ENCODE peak calls at places on chromosome 20, in six cellular contexts. J is cardiac muscle cell; I is CD4-positive, alpha-beta T cell; T is lower lobe of right lung; X is BJ; A is right atrium auricular region. M is an unnamed sample.

GRCh38 chr20:48686238-48687096 is 141.3 kb downstream of the PREX1 start:
- DNase-seq in I (no peak), T (no peak), X (no peak), A (no peak), J (peak; percentile 86), M (peak; percentile 97)

GRCh38 chr20:38805502-38805957 is at the start of gene PPP1R16B:
- DNase-seq in T (peak; percentile 59), I (peak; percentile 72), X (no peak), A (no peak), J (peak; percentile 23), M (no peak)

GRCh38 chr20:10672579-10673127 is 1.1 kb downstream of the JAG1 start:
- DNase-seq in T (peak; percentile 80), A (peak; percentile 74), J (peak; percentile 73), X (no peak), I (no peak), M (peak; percentile 69)

GRCh38 chr20:48723308-48724264 is 104.2 kb downstream of the PREX1 start:
- DNase-seq in J (peak; percentile 54), I (no peak), A (peak; percentile 64), X (no peak), T (peak; percentile 75), M (no peak)

GRCh38 chr20:49885558-49886332 is 29.6 kb downstream of the SPATA2 start:
- DNase-seq in A (no peak), T (no peak), I (no peak), X (no peak), J (no peak), M (no peak)

GRCh38 chr20:49866051-49866450 is 49.3 kb downstream of the SPATA2 start:
- DNase-seq in T (no peak), A (no peak), I (no peak), X (peak; percentile 84), J (peak; percentile 5), M (no peak)

GRCh38 chr20:33731693-33732165 is at the start of gene ZNF341:
- DNase-seq in I (peak; percentile 87), J (peak; percentile 92), A (peak; percentile 78), X (peak; percentile 9), T (peak; percentile 95), M (peak; percentile 86)

GRCh38 chr20:1119128-1119505 is 715 bp downstream of the PSMF1 start:
- DNase-seq in A (no peak), X (no peak), T (no peak), J (no peak), I (no peak), M (no peak)

GRCh38 chr20:33843854-33844253 is 32.7 kb downstream of the CHMP4B start:
- DNase-seq in I (no peak), A (no peak), T (no peak), X (no peak), J (no peak), M (no peak)

DNA sequence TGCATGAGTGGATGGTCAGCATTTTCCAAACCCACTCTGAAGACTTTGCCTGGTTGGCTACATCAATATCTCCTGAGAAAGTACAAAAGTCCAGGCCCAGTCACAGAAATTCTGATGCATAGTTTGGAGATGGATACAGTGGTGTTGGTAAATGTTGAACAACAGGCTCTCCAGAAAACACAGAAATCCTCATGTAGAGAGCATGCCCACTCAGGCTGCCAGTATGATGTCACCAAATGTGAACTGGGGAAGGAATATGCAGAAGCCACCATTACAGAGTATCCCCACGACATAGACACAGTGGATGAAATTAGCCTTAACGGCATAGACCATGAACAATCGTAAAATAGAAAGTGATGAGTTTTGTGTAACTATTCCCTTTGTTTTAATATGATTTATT is 97.1 kb upstream of the NXT1 start:
- DNase-seq in A (no peak), I (no peak), T (no peak), J (no peak), X (no peak), M (no peak)
- H3K27me3 ChIP-seq in A (no peaks in the 10 kb centered on the region), I (no peaks in the 10 kb centered on the region), T (peaks cover 4% of the 10 kb centered on the region), J (no peaks in the 10 kb centered on the region), X (peaks cover 1% of the 10 kb centered on the region), M (no peaks in the 10 kb centered on the region)

DNA sequence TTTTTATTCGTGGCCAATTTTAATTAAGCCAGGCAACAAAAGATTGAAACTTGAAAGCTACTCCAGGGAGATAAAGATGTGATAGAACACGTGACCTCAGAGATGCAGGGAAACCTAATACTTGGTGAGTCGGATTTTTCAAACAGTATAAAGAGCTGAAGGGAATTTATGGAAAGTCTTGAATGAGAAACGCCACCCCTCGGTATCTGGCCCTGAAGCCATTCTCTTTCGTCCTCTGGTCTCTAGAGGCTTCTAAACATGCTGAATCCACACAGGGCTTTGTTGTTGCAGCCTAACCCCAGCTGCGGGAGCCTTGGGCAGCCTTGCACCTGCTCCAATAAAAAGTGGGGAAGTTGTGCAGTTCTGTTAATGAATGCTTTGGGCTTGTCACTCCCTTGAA is 8.4 kb downstream of the BMP7 start:
- DNase-seq in T (no peak), I (no peak), J (no peak), A (no peak), X (no peak), M (no peak)
- H3K27me3 ChIP-seq in T (peaks cover 50% of the 10 kb centered on the region), I (peaks cover 56% of the 10 kb centered on the region), J (peaks cover 3% of the 10 kb centered on the region), A (no peaks in the 10 kb centered on the region), X (peaks cover 22% of the 10 kb centered on the region), M (no peaks in the 10 kb centered on the region)

DNA sequence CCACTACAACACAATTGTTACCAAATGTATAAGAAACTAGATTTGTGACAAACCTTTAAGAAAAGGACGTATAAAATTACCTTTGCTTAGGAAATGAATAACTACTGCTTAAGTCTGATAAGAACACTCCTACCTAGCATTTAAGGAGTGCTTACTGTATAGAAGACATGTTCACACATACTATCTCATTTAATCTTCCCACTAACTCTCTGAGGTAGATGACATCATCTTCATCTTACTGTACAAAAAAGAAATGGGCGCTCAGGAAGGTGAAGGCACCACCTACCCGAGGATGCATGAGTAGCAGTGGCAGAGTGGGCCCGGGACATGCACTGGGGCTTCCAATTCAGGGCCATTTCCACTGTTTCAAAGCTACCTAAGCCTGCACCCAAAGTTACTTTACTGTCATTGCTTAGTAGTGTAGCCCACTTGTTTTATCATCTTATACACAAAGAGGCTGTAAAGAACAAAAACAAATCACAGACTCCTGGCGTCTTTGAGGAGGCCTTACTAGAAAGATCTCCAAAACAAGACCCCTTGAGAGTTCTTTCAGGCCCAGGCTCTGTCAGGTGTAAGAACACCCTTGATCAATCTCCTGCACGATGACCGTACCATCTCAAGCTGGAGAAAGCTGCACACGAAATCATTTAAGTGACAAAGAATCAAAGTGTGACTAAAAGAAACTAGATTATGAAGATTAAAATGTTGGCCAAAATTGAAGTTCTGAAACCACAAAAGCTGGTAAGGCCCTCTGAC is 128.0 kb downstream of the INSM1 start:
- DNase-seq in X (no peak), A (no peak), T (no peak), I (no peak), J (no peak), M (no peak)
- H3K27me3 ChIP-seq in X (no peaks in the 10 kb centered on the region), A (no peaks in the 10 kb centered on the region), T (no peaks in the 10 kb centered on the region), I (no peaks in the 10 kb centered on the region), J (no peaks in the 10 kb centered on the region), M (no peaks in the 10 kb centered on the region)

DNA sequence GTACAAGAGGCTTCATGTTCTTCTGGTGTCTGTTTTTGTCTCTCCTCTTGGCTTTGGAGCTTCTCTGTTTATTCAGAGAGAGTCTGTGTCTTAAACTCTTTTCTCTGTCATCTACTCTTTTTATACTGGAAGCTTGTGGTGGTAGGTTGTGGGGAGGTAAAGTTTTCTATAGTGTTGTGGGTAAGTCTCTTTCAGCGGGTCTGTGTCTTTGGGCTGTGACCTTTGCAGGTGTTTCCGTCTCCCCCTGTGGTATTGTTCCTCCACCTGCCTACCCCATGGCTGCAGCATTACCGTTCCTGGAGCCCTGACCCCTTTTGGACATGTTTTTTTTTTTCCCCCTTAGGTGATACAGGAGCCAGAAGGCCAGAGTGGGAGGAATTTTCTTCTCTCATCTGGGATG is 37.9 kb upstream of the FERMT1 start:
- DNase-seq in X (no peak), A (no peak), T (no peak), I (no peak), J (no peak), M (no peak)
- H3K27me3 ChIP-seq in X (no peaks in the 10 kb centered on the region), A (no peaks in the 10 kb centered on the region), T (no peaks in the 10 kb centered on the region), I (peaks cover 7% of the 10 kb centered on the region), J (no peaks in the 10 kb centered on the region), M (no peaks in the 10 kb centered on the region)

DNA sequence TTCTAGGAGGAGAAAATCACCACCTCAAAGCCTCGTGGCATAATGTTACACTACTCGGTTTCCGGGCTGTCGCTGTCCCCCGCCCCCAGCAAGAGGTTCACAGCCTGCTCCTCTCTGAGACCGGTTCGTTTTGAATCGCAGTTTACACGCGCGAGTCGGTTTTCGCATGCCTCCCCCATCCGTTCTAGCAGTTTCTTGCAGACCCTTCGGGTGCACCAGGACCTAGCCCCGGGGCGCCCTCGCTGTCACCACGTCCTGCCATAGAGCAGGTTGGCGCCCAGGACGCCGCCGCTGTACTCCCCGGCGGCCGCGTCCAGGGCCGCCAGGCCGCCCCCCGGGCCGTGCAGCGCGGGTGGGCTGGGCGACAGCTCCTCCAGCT is 1.7 kb downstream of the NKX2-4 start:
- DNase-seq in T (no peak), J (no peak), I (peak; percentile 35), A (no peak), X (no peak), M (no peak)
- H3K27me3 ChIP-seq in T (peaks cover 100% of the 10 kb centered on the region), J (peaks cover 100% of the 10 kb centered on the region), I (peaks cover 82% of the 10 kb centered on the region), A (peaks cover 47% of the 10 kb centered on the region), X (peaks cover 30% of the 10 kb centered on the region), M (peaks cover 46% of the 10 kb centered on the region)

GRCh38 chr20:41376349-41376748 is 9.7 kb upstream of the EMILIN3 start:
- DNase-seq in J (no peak), X (no peak), I (no peak), T (no peak), A (no peak), M (no peak)

GRCh38 chr20:41373384-41373783 is 6.8 kb upstream of the EMILIN3 start:
- DNase-seq in X (no peak), I (no peak), T (no peak), J (no peak), A (no peak), M (no peak)

GRCh38 chr20:41374568-41374920 is 7.9 kb upstream of the EMILIN3 start:
- DNase-seq in T (no peak), A (no peak), I (no peak), J (no peak), X (no peak), M (no peak)

GRCh38 chr20:41375846-41376245 is 9.2 kb upstream of the EMILIN3 start:
- DNase-seq in J (no peak), X (no peak), I (no peak), A (no peak), T (no peak), M (no peak)

GRCh38 chr20:41373851-41374567 is 7.4 kb upstream of the EMILIN3 start:
- DNase-seq in X (no peak), I (no peak), T (no peak), A (no peak), J (no peak), M (no peak)
- H3K27me3 ChIP-seq in X (peaks cover 30% of the 10 kb centered on the region), I (peaks cover 30% of the 10 kb centered on the region), T (peaks cover 9% of the 10 kb centered on the region), A (no peaks in the 10 kb centered on the region), J (no peaks in the 10 kb centered on the region), M (peaks cover 4% of the 10 kb centered on the region)

GRCh38 chr20:45892049-45892816 is 1.1 kb downstream of the CTSA start:
- DNase-seq in I (no peak), X (no peak), T (no peak), J (peak; percentile 48), A (no peak), M (peak; percentile 23)
- H3K27me3 ChIP-seq in I (no peaks in the 10 kb centered on the region), X (no peaks in the 10 kb centered on the region), T (no peaks in the 10 kb centered on the region), J (no peaks in the 10 kb centered on the region), A (no peaks in the 10 kb centered on the region), M (no peaks in the 10 kb centered on the region)

DNA sequence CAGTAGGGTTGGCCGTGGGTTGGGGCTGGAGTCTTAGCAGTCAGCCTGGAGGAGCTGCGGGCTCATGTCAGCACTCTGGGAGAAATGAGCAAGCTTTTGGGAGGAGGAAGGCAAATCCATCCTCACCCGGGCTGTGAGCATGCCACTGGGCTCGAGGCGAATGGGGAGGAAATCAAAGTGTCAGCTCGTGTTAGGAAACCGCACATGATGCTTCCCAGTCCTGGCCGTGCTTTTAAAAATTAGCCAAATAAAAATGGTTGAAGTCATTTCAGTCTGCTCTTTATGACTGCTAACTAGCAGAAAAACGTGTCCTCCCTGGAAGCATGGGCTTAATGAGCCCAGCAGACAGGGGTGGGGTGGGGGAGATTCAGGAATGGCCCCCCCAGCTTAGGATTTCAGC is 98.0 kb downstream of the NFATC2 start:
- DNase-seq in X (peak; percentile 69), A (no peak), T (no peak), J (peak; percentile 70), I (no peak), M (no peak)
- H3K27me3 ChIP-seq in X (no peaks in the 10 kb centered on the region), A (no peaks in the 10 kb centered on the region), T (no peaks in the 10 kb centered on the region), J (no peaks in the 10 kb centered on the region), I (no peaks in the 10 kb centered on the region), M (no peaks in the 10 kb centered on the region)

M was measured in MG63.